ENCODE peak calls at places on chromosomes 16 and 17, in six cellular contexts. U is T-cell, H is mucosa of descending colon, Q is AG10803, F is pons, W is HEK293T. L is an unnamed sample.

GRCh38 chr16:55491691-55492090 is 12.7 kb downstream of the MMP2 start:
- DNase-seq in U (no peak), H (no peak), Q (no peak), F (no peak), W (no peak), L (no peak)

GRCh38 chr16:25841776-25842175 is 150.0 kb downstream of the HS3ST4 start:
- DNase-seq in U (no peak), H (no peak), Q (no peak), F (no peak), W (no peak), L (no peak)

GRCh38 chr17:68381076-68381900 is 76.0 kb downstream of the WIPI1 start:
- DNase-seq in U (no peak), H (no peak), Q (peak; percentile 97), F (no peak), W (no peak), L (peak; percentile 100)

GRCh38 chr17:17816240-17816814 is 20.5 kb downstream of the SREBF1 start:
- DNase-seq in U (no peak), H (peak; percentile 32), Q (no peak), F (no peak), W (no peak), L (no peak)

GRCh38 chr17:66423436-66423922 is 121.1 kb downstream of the PRKCA start:
- DNase-seq in U (no peak), H (no peak), Q (peak; percentile 37), F (no peak), W (no peak), L (no peak)

GRCh38 chr16:27676807-27677206 is 126.9 kb downstream of the KATNIP start:
- DNase-seq in U (no peak), H (no peak), Q (no peak), F (no peak), W (no peak), L (no peak)

GRCh38 chr17:81523139-81524062 is 4.8 kb upstream of the FSCN2 start:
- DNase-seq in U (no peak), H (no peak), Q (peak; percentile 71), F (no peak), W (peak; percentile 55), L (no peak)

GRCh38 chr16:57865746-57866528 is 63.6 kb upstream of the KIFC3 start:
- DNase-seq in U (no peak), H (no peak), Q (no peak), F (no peak), W (no peak), L (no peak)

GRCh38 chr16:53465606-53466290 is 31.5 kb downstream of the RBL2 start:
- DNase-seq in U (no peak), H (no peak), Q (peak; percentile 56), F (no peak), W (no peak), L (no peak)

GRCh38 chr16:80667258-80667560 is 126.4 kb downstream of the DYNLRB2 start:
- DNase-seq in U (no peak), H (no peak), Q (no peak), F (no peak), W (no peak), L (no peak)

GRCh38 chr16:76386784-76387183 is 109.6 kb downstream of the CNTNAP4 start:
- DNase-seq in U (no peak), H (no peak), Q (no peak), F (no peak), W (no peak), L (peak; percentile 32)

GRCh38 chr17:81810476-81810875 is 6.5 kb downstream of the GCGR start:
- DNase-seq in U (no peak), H (no peak), Q (no peak), F (no peak), W (no peak), L (no peak)

GRCh38 chr16:89161763-89162162 is 9.8 kb upstream of the CDH15 start:
- DNase-seq in U (no peak), H (no peak), Q (no peak), F (no peak), W (no peak), L (no peak)

GRCh38 chr17:40325156-40326013 is 16.4 kb downstream of the RARA start:
- DNase-seq in U (peak; percentile 19), H (peak; percentile 33), Q (no peak), F (no peak), W (no peak), L (no peak)

GRCh38 chr16:79037429-79038373 is 562.8 kb downstream of the MAF start:
- DNase-seq in U (no peak), H (peak; percentile 28), Q (no peak), F (no peak), W (no peak), L (no peak)